ENCODE peak calls at places on chromosomes 2 and 18, in six cellular contexts. One of them, this sample, is unnamed.

GRCh38 chr2:218569038-218569431 is 396 bp downstream of the CNOT9 start:
- DNase-seq in A549: peak; percentile 60
- DNase-seq in GM12878: no peak
- DNase-seq in K562: no peak
- DNase-seq in HCT116: peak; percentile 23
- DNase-seq in HepG2: peak; percentile 73
- DNase-seq in this sample: peak; percentile 76

GRCh38 chr2:119810039-119810630 is 50.4 kb downstream of the PTPN4 start:
- DNase-seq in A549: no peak
- DNase-seq in GM12878: no peak
- DNase-seq in K562: no peak
- DNase-seq in HCT116: no peak
- DNase-seq in HepG2: peak; percentile 47
- DNase-seq in this sample: no peak

GRCh38 chr2:179948058-179948457 is 59.0 kb downstream of the CWC22 start:
- DNase-seq in A549: no peak
- DNase-seq in GM12878: no peak
- DNase-seq in K562: no peak
- DNase-seq in HCT116: no peak
- DNase-seq in HepG2: peak; percentile 14
- DNase-seq in this sample: no peak

GRCh38 chr2:71880846-71881610 is 266.6 kb downstream of the CYP26B1 start:
- DNase-seq in A549: peak; percentile 47
- DNase-seq in GM12878: no peak
- DNase-seq in K562: peak; percentile 35
- DNase-seq in HCT116: peak; percentile 53
- DNase-seq in HepG2: peak; percentile 13
- DNase-seq in this sample: peak; percentile 24

GRCh38 chr2:168926621-168927386 is 25.7 kb downstream of the G6PC2 start:
- DNase-seq in A549: no peak
- DNase-seq in GM12878: no peak
- DNase-seq in K562: no peak
- DNase-seq in HCT116: no peak
- DNase-seq in HepG2: no peak
- DNase-seq in this sample: no peak

GRCh38 chr2:112481050-112481527 is 867 bp upstream of the TTL start:
- DNase-seq in A549: peak; percentile 87
- DNase-seq in GM12878: peak; percentile 26
- DNase-seq in K562: peak; percentile 80
- DNase-seq in HCT116: peak; percentile 67
- DNase-seq in HepG2: peak; percentile 76
- DNase-seq in this sample: peak; percentile 93

GRCh38 chr2:239285932-239286230 is 114.9 kb downstream of the HDAC4 start:
- DNase-seq in A549: no peak
- DNase-seq in GM12878: no peak
- DNase-seq in K562: no peak
- DNase-seq in HCT116: no peak
- DNase-seq in HepG2: no peak
- DNase-seq in this sample: no peak

GRCh38 chr2:53021285-53021684 is 746.3 kb upstream of the CHAC2 start:
- DNase-seq in A549: no peak
- DNase-seq in GM12878: no peak
- DNase-seq in K562: no peak
- DNase-seq in HCT116: no peak
- DNase-seq in HepG2: no peak
- DNase-seq in this sample: no peak

GRCh38 chr2:3659447-3660432 is 1.7 kb downstream of the ALLC start:
- DNase-seq in A549: no peak
- DNase-seq in GM12878: no peak
- DNase-seq in K562: no peak
- DNase-seq in HCT116: no peak
- DNase-seq in HepG2: peak; percentile 47
- DNase-seq in this sample: peak; percentile 94

GRCh38 chr2:44126106-44126797 is 42.4 kb upstream of the PPM1B start:
- DNase-seq in A549: peak; percentile 46
- DNase-seq in GM12878: no peak
- DNase-seq in K562: no peak
- DNase-seq in HCT116: no peak
- DNase-seq in HepG2: no peak
- DNase-seq in this sample: peak; percentile 48

GRCh38 chr2:192150166-192150565 is 44.6 kb downstream of the TMEFF2 start:
- DNase-seq in A549: no peak
- DNase-seq in GM12878: no peak
- DNase-seq in K562: no peak
- DNase-seq in HCT116: no peak
- DNase-seq in HepG2: no peak
- DNase-seq in this sample: no peak

GRCh38 chr2:192146069-192147006 is 48.4 kb downstream of the TMEFF2 start:
- DNase-seq in A549: peak; percentile 18
- DNase-seq in GM12878: no peak
- DNase-seq in K562: no peak
- DNase-seq in HCT116: no peak
- DNase-seq in HepG2: no peak
- DNase-seq in this sample: no peak

GRCh38 chr2:192151848-192152247 is 42.9 kb downstream of the TMEFF2 start:
- DNase-seq in A549: no peak
- DNase-seq in GM12878: no peak
- DNase-seq in K562: no peak
- DNase-seq in HCT116: no peak
- DNase-seq in HepG2: no peak
- DNase-seq in this sample: no peak

GRCh38 chr2:192148241-192148619 is 46.5 kb downstream of the TMEFF2 start:
- DNase-seq in A549: no peak
- DNase-seq in GM12878: no peak
- DNase-seq in K562: no peak
- DNase-seq in HCT116: no peak
- DNase-seq in HepG2: no peak
- DNase-seq in this sample: no peak

GRCh38 chr2:192148620-192149321 is 46.0 kb downstream of the TMEFF2 start:
- DNase-seq in A549: no peak
- DNase-seq in GM12878: no peak
- DNase-seq in K562: no peak
- DNase-seq in HCT116: no peak
- DNase-seq in HepG2: no peak
- DNase-seq in this sample: no peak
- TF ChIP-seq CTCF in A549: no peak
- TF ChIP-seq CTCF in GM12878: no peak
- TF ChIP-seq CTCF in K562: no peak
- TF ChIP-seq CTCF in HCT116: no peak
- TF ChIP-seq CTCF in HepG2: no peak
- TF ChIP-seq CTCF in this sample: no peak

DNA sequence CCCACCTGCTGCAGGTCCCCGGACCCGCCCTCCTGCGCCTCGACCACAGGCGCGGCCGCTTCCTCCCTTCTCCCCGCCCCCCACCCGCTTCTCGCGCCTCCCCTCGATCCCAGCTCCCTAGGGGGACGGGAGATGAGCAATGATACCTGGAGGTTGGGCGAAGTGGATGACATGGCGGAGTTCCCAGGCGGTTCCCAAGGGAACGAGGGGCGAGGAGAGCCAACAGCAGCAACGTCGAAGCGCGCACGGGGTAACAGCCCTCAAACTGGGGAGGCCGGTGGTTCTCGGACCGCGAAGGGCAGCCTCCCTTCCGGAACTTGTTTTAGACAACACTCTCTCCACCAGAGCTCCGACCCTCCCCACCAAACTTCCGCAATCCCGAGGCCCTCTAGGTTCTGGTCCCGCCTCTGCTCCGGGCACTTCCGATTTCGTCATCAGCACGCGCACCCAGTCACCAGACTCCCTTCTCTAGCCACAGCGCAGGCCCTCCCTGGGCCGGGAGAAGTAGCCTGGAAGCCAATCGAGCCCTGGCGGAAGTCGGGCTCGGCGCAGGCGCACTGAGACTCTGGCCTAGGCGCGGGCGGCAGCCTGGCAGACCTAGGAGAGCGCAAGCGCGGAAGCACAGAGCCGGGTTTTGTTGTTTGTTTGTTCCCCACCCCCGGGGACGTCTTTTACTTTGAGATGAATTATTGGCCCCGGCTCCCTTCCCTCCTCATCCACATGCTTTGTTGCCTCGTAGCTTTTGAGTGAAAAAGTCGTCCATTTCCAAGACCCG is at the start of gene VPS4B:
- DNase-seq in A549: peak; percentile 98
- DNase-seq in GM12878: peak; percentile 98
- DNase-seq in K562: peak; percentile 91
- DNase-seq in HCT116: peak; percentile 98
- DNase-seq in HepG2: peak; percentile 98
- DNase-seq in this sample: peak; percentile 100
- TF ChIP-seq POLR2A in A549: peak; percentile 59
- TF ChIP-seq POLR2A in GM12878: peak; percentile 90
- TF ChIP-seq POLR2A in K562: peak; percentile 89
- TF ChIP-seq POLR2A in HCT116: peak; percentile 82
- TF ChIP-seq POLR2A in HepG2: peak; percentile 89
- TF ChIP-seq POLR2A in this sample: peak; percentile 58

DNA sequence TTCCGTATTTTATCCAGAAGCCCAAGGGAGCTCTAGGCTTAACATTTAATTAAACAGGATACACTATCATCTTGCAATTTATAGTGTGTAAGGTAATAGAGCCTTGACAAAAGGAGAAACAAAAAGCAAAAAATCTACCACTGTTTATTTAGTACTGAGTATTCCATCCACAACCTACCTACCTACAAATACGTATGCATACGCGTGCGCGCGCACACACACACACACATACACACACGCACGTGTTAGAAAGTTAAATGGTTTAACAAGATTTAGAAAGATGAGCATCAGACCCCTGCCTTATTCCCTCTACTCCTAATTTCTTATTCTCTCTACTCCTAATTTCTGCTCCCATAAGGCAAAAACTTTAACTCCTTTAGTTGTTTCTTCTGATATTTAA is 14.6 kb upstream of the ACTR2 start:
- DNase-seq in A549: no peak
- DNase-seq in GM12878: no peak
- DNase-seq in K562: no peak
- DNase-seq in HCT116: no peak
- DNase-seq in HepG2: no peak
- DNase-seq in this sample: no peak
- TF ChIP-seq MAX in A549: no peak
- TF ChIP-seq MAX in GM12878: no peak
- TF ChIP-seq MAX in K562: no peak
- TF ChIP-seq MAX in HCT116: no peak
- TF ChIP-seq MAX in HepG2: no peak
- TF ChIP-seq MAX in this sample: no peak

GRCh38 chr2:207458582-207458981 is 71.2 kb upstream of the CREB1 start:
- DNase-seq in A549: no peak
- DNase-seq in GM12878: no peak
- DNase-seq in K562: no peak
- DNase-seq in HCT116: no peak
- DNase-seq in HepG2: no peak
- DNase-seq in this sample: no peak
- TF ChIP-seq CTCF in A549: no peak
- TF ChIP-seq CTCF in GM12878: peak; percentile 1
- TF ChIP-seq CTCF in K562: peak; percentile 36
- TF ChIP-seq CTCF in HCT116: no peak
- TF ChIP-seq CTCF in HepG2: no peak
- TF ChIP-seq CTCF in this sample: no peak

GRCh38 chr2:20209373-20210109 is 15.4 kb downstream of the SDC1 start:
- DNase-seq in A549: no peak
- DNase-seq in GM12878: no peak
- DNase-seq in K562: no peak
- DNase-seq in HCT116: no peak
- DNase-seq in HepG2: no peak
- DNase-seq in this sample: no peak

GRCh38 chr2:20205069-20205468 is 19.9 kb downstream of the SDC1 start:
- DNase-seq in A549: no peak
- DNase-seq in GM12878: no peak
- DNase-seq in K562: no peak
- DNase-seq in HCT116: no peak
- DNase-seq in HepG2: no peak
- DNase-seq in this sample: no peak

GRCh38 chr2:20208487-20208882 is 16.4 kb downstream of the SDC1 start:
- DNase-seq in A549: no peak
- DNase-seq in GM12878: no peak
- DNase-seq in K562: no peak
- DNase-seq in HCT116: no peak
- DNase-seq in HepG2: no peak
- DNase-seq in this sample: no peak

GRCh38 chr2:20205915-20206524 is 18.9 kb downstream of the SDC1 start:
- DNase-seq in A549: no peak
- DNase-seq in GM12878: no peak
- DNase-seq in K562: no peak
- DNase-seq in HCT116: no peak
- DNase-seq in HepG2: no peak
- DNase-seq in this sample: no peak

GRCh38 chr2:20207051-20207450 is 17.9 kb downstream of the SDC1 start:
- DNase-seq in A549: no peak
- DNase-seq in GM12878: peak; percentile 53
- DNase-seq in K562: no peak
- DNase-seq in HCT116: no peak
- DNase-seq in HepG2: no peak
- DNase-seq in this sample: no peak
- TF ChIP-seq POLR2A in A549: no peak
- TF ChIP-seq POLR2A in GM12878: peak; percentile 25
- TF ChIP-seq POLR2A in K562: no peak
- TF ChIP-seq POLR2A in HCT116: no peak
- TF ChIP-seq POLR2A in HepG2: no peak
- TF ChIP-seq POLR2A in this sample: no peak

GRCh38 chr2:64914735-64915509 is 74.3 kb upstream of the SLC1A4 start:
- DNase-seq in A549: no peak
- DNase-seq in GM12878: peak; percentile 96
- DNase-seq in K562: no peak
- DNase-seq in HCT116: no peak
- DNase-seq in HepG2: no peak
- DNase-seq in this sample: peak; percentile 86

GRCh38 chr2:64913357-64913869 is 75.8 kb upstream of the SLC1A4 start:
- DNase-seq in A549: peak; percentile 35
- DNase-seq in GM12878: no peak
- DNase-seq in K562: peak; percentile 31
- DNase-seq in HCT116: peak; percentile 53
- DNase-seq in HepG2: peak; percentile 47
- DNase-seq in this sample: peak; percentile 31

GRCh38 chr2:64914247-64914646 is 75.0 kb upstream of the SLC1A4 start:
- DNase-seq in A549: no peak
- DNase-seq in GM12878: no peak
- DNase-seq in K562: no peak
- DNase-seq in HCT116: no peak
- DNase-seq in HepG2: no peak
- DNase-seq in this sample: no peak

GRCh38 chr2:64918220-64918886 is 70.8 kb upstream of the SLC1A4 start:
- DNase-seq in A549: no peak
- DNase-seq in GM12878: no peak
- DNase-seq in K562: no peak
- DNase-seq in HCT116: no peak
- DNase-seq in HepG2: no peak
- DNase-seq in this sample: no peak

GRCh38 chr2:64915510-64915900 is 73.7 kb upstream of the SLC1A4 start:
- DNase-seq in A549: no peak
- DNase-seq in GM12878: no peak
- DNase-seq in K562: no peak
- DNase-seq in HCT116: no peak
- DNase-seq in HepG2: no peak
- DNase-seq in this sample: peak; percentile 59
- TF ChIP-seq MAX in A549: no peak
- TF ChIP-seq MAX in GM12878: no peak
- TF ChIP-seq MAX in K562: no peak
- TF ChIP-seq MAX in HCT116: no peak
- TF ChIP-seq MAX in HepG2: no peak
- TF ChIP-seq MAX in this sample: no peak

GRCh38 chr18:48540329-48541025 is 1.6 kb downstream of the CTIF start:
- DNase-seq in A549: peak; percentile 67
- DNase-seq in GM12878: no peak
- DNase-seq in K562: peak; percentile 70
- DNase-seq in HCT116: no peak
- DNase-seq in HepG2: peak; percentile 57
- DNase-seq in this sample: peak; percentile 74
- TF ChIP-seq CTCF in A549: no peak
- TF ChIP-seq CTCF in GM12878: no peak
- TF ChIP-seq CTCF in K562: peak; percentile 5
- TF ChIP-seq CTCF in HCT116: no peak
- TF ChIP-seq CTCF in HepG2: peak; percentile 44
- TF ChIP-seq CTCF in this sample: no peak

This sample was measured in NB4.